ENCODE peak calls at places on chromosome 9, in eight cellular contexts. I, C, Y, B, K, Z, G and X are unnamed samples.
A peak's percentile ranks its signal among the peaks of the same experiment; 100 is the strongest.

GRCh38 chr9:135065804-135066203 is 21.7 kb upstream of the OLFM1 start:
- DNase-seq in I (no peak), B (no peak), G (no peak), K (no peak), Y (no peak), Z (no peak), C (no peak), X (no peak)

GRCh38 chr9:79023134-79023577 is 548.6 kb upstream of the TLE4 start:
- DNase-seq in K (no peak), Z (peak; percentile 96), C (no peak), Y (no peak), B (peak; percentile 98), I (no peak), G (no peak), X (no peak)

GRCh38 chr9:125142560-125143376 is 560 bp downstream of the SCAI start:
- DNase-seq in B (no peak), C (no peak), Z (no peak), K (peak; percentile 66), Y (peak; percentile 9), G (no peak), I (no peak), X (no peak)

GRCh38 chr9:79975471-79976316 is 403.9 kb downstream of the TLE4 start:
- DNase-seq in I (no peak), B (no peak), K (no peak), G (no peak), Z (no peak), Y (peak; percentile 27), C (no peak), X (no peak)

GRCh38 chr9:137301086-137301947 is 754 bp downstream of the NRARP start:
- DNase-seq in C (peak; percentile 61), G (no peak), Z (no peak), B (peak; percentile 58), Y (no peak), K (peak; percentile 72), I (no peak), X (peak; percentile 45)

GRCh38 chr9:13033959-13034695 is 245.4 kb downstream of the MPDZ start:
- DNase-seq in I (no peak), K (peak; percentile 56), G (peak; percentile 67), Y (peak; percentile 70), Z (no peak), C (peak; percentile 72), B (peak; percentile 56), X (no peak)

GRCh38 chr9:97598461-97599288 is 34.5 kb downstream of the TSTD2 start:
- DNase-seq in K (no peak), G (peak; percentile 76), Z (peak; percentile 20), I (peak; percentile 52), C (peak; percentile 81), B (peak; percentile 70), Y (peak; percentile 69), X (peak; percentile 65)

GRCh38 chr9:109816490-109816889 is 36.5 kb downstream of the PALM2AKAP2 start:
- DNase-seq in I (no peak), Y (no peak), B (peak; percentile 100), Z (peak; percentile 81), G (no peak), C (no peak), K (no peak), X (no peak)

GRCh38 chr9:69657269-69657668 is 14.9 kb downstream of the APBA1 start:
- DNase-seq in Y (no peak), Z (no peak), B (no peak), I (no peak), G (no peak), K (no peak), C (no peak), X (no peak)

GRCh38 chr9:69658987-69659677 is 13.0 kb downstream of the APBA1 start:
- DNase-seq in K (no peak), Y (no peak), G (no peak), C (no peak), I (no peak), Z (no peak), B (no peak), X (no peak)

GRCh38 chr9:69653261-69653660 is 18.9 kb downstream of the APBA1 start:
- DNase-seq in B (no peak), C (no peak), G (no peak), Y (no peak), Z (no peak), K (no peak), I (no peak), X (no peak)

GRCh38 chr9:69660304-69660703 is 11.9 kb downstream of the APBA1 start:
- DNase-seq in B (no peak), G (no peak), K (no peak), Y (no peak), C (no peak), Z (no peak), I (no peak), X (no peak)

DNA sequence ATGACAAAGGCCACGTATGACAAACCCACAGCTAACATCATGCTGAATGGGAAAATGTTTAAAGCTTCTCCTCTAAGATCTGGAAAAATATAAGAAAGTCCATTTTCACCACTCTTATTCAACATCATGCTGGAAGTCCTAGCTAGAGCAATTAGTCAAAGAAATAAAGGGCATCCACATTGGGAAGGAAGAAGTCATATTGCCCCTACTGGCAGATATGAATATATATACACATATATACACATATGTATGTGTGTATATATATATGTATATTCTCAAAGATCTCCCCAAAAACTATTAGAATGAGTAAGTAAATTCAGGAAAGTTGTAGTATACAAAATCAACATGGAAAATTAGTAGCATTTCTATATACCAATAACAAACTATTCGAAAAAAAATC is 17.1 kb downstream of the APBA1 start:
- DNase-seq in G (no peak), Z (no peak), B (no peak), C (no peak), I (no peak), K (no peak), Y (no peak), X (no peak)
- TF ChIP-seq CTCF in G (no peak), Z (peak; percentile 43), B (no peak), C (no peak), I (no peak), K (no peak), Y (peak; percentile 31), X (no peak)

DNA sequence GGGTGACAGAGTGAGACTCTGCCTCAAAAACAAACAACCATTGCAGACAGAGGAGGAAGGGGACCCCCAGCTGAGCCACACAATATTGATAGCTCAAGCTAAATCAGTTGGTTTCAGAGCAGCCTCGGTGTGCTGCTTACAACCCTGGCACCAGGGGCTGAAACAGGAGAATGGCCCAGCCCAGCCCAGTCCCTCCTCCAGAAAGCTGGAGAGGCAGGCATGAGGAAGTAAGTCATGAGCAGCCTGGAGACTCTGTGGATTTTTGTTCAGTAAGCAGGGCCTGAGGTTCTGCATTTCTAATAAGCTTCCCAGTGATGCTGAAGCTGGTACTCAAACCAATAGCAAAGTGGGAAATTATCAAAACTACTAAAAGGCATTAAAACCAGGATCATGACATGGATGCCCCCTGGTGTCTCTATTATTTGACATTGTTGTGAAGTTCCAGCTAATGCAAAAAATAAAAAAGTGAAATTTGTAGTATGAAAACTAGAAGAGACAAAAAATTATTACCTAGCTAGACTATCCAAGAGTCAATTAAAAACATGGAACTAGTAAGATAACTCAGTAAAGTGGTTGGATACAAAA is 14.2 kb downstream of the PRRT1B start:
- DNase-seq in G (no peak), Y (no peak), Z (no peak), I (no peak), K (no peak), B (no peak), C (no peak), X (no peak)
- TF ChIP-seq CTCF in G (no peak), Y (no peak), Z (peak; percentile 31), I (peak; percentile 28), K (no peak), B (no peak), C (no peak), X (no peak)

GRCh38 chr9:83060557-83060956 is 2.4 kb downstream of the RASEF start:
- DNase-seq in K (no peak), Z (no peak), C (no peak), B (no peak), Y (no peak), G (no peak), I (no peak), X (no peak)

GRCh38 chr9:83061036-83061435 is 1.9 kb downstream of the RASEF start:
- DNase-seq in Z (no peak), G (no peak), I (no peak), C (no peak), K (no peak), Y (no peak), B (no peak), X (no peak)

GRCh38 chr9:83062011-83062652 is 810 bp downstream of the RASEF start:
- DNase-seq in Y (no peak), B (peak; percentile 62), Z (no peak), G (peak; percentile 65), I (no peak), C (peak; percentile 5), K (no peak), X (no peak)

GRCh38 chr9:83065233-83065632 is 2.3 kb upstream of the RASEF start:
- DNase-seq in G (no peak), Y (no peak), I (no peak), C (no peak), K (no peak), Z (no peak), B (no peak), X (no peak)

DNA sequence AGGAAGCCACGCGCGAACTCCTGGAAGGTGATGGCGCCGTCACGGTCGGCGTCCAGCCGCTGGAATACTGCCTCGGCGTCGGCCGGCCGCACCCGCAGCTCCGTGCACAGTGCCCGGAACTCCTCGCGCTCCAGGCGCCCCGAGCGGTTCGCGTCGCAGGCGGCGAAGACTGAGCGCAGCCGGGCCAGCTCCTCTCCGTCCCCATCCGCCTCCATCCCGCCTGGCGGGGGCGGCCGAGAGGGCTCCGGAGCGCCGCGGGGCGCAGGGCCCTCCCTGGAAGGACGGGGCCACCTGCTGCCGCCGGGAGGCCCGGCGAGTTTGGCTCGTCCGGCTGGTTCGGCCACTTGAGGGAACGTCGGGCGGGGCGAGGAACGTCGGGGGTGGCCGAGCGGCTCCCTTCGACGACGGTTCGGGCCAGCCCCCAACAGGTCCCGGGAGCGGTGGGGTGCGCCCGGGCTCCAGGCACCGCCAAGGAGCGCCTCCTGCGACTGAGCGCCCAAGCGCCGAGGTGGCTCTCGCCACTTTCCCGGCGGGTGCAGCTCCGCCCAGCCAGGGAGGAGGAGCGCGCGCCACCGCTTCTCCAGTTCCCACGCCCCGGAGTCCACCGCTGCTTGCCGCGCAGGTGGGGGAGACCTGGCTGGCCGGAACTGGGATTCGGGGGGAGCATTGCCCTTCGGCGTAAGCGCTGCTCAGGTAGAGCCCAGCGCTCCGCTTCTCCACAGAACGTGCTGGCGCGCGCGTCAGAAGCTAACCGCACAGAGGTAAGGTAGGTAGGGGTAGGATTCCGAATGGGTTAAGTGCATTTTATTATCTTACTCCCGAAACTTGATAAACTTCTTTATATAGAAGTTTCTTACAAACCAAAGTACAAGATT is at the start of gene RASEF:
- DNase-seq in Z (no peak), B (peak; percentile 57), C (peak; percentile 51), G (peak; percentile 88), I (no peak), K (peak; percentile 57), Y (peak; percentile 33), X (no peak)
- TF ChIP-seq CTCF in Z (peak; percentile 16), B (no peak), C (no peak), G (no peak), I (no peak), K (no peak), Y (peak; percentile 51), X (no peak)

DNA sequence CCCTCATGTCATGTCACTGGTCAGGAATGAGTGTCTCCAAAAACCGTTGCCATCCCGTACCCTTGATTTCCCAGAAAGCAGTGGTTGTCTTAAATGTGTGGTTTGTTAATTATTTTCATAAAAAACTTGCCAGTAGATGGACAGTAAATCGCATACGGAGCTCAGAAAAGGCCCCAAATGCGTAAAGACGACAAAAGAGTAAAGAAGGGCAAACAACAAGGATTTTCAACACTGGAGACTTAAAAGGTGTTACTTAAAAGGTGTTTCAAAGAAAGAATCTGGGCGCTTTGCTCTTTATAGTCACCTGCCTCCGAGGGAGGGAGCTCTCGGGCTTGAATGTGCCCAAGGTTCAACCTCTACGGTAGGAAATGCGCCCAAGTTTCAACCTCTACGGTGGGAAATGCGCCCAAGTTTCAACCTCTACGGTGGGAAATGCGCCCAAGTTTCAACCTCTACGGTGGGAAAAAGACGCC is 727 bp downstream of the KIF27 start:
- DNase-seq in G (peak; percentile 76), B (peak; percentile 50), Y (no peak), Z (no peak), C (no peak), I (no peak), K (no peak), X (no peak)
- TF ChIP-seq CTCF in G (no peak), B (peak; percentile 57), Y (no peak), Z (peak; percentile 64), C (no peak), I (no peak), K (peak; percentile 52), X (no peak)